ENCODE peak calls at places on chromosomes 3 and 15, in eight cellular contexts. C is pancreas; T is stomach; I is CD4-positive, alpha-beta T cell; D is colonic mucosa; K is IMR-90; B is brain microvascular endothelial cell; E is body of pancreas. Z is an unnamed sample. For H3K27me3, the result is how much of the 10 kb centered on the place peaks cover.

GRCh38 chr3:112757197-112757596 is 89.5 kb downstream of the CD200R1L start:
- DNase-seq in C (no peak), T (no peak), I (no peak), D (no peak), K (no peak), B (no peak), E (no peak), Z (no peak)

GRCh38 chr3:85862893-85863455 is 904.2 kb downstream of the CADM2 start:
- DNase-seq in C (no peak), T (no peak), I (no peak), D (no peak), K (no peak), B (no peak), E (no peak), Z (no peak)

GRCh38 chr15:92166029-92166428 is 227.7 kb upstream of the ST8SIA2 start:
- DNase-seq in C (no peak), T (no peak), I (no peak), D (no peak), K (no peak), B (no peak), E (no peak), Z (no peak)

GRCh38 chr3:30199096-30199734 is 407.2 kb upstream of the TGFBR2 start:
- DNase-seq in C (peak), T (peak), I (peak), D (peak), K (peak), B (peak), E (peak), Z (peak)

GRCh38 chr15:20340331-20340811 is 201.2 kb downstream of the GOLGA6L6 start:
- DNase-seq in C (peak), T (peak), I (no peak), D (no peak), K (peak), B (peak), E (no peak), Z (peak)

GRCh38 chr15:24823473-24823872 is 131.3 kb upstream of the SNRPN start:
- DNase-seq in C (no peak), T (no peak), I (no peak), D (no peak), K (no peak), B (no peak), E (peak), Z (peak)

GRCh38 chr3:37028329-37028728 is 35.0 kb downstream of the MLH1 start:
- DNase-seq in C (no peak), T (peak), I (no peak), D (no peak), K (no peak), B (no peak), E (peak), Z (no peak)

GRCh38 chr15:22969512-22969911 is 10.7 kb downstream of the CYFIP1 start:
- DNase-seq in C (no peak), T (no peak), I (no peak), D (no peak), K (no peak), B (no peak), E (no peak), Z (no peak)

GRCh38 chr3:187976361-187976900 is 177.5 kb upstream of the LPP start:
- DNase-seq in C (no peak), T (no peak), I (no peak), D (no peak), K (no peak), B (no peak), E (no peak), Z (no peak)

GRCh38 chr3:151459360-151459759 is 1.5 kb downstream of the IGSF10 start:
- DNase-seq in C (no peak), T (no peak), I (no peak), D (no peak), K (no peak), B (no peak), E (no peak), Z (no peak)

GRCh38 chr3:138479355-138479964 is 45.0 kb downstream of the ESYT3 start:
- DNase-seq in C (no peak), T (no peak), I (no peak), D (peak), K (peak), B (peak), E (peak), Z (no peak)

GRCh38 chr3:138914870-138915502 is 32.0 kb downstream of the FOXL2 start:
- DNase-seq in C (no peak), T (no peak), I (no peak), D (no peak), K (peak), B (peak), E (no peak), Z (no peak)

GRCh38 chr3:23667536-23668429 is 138.0 kb upstream of the UBE2E1 start:
- DNase-seq in C (no peak), T (no peak), I (no peak), D (no peak), K (peak), B (no peak), E (no peak), Z (no peak)

GRCh38 chr3:147159141-147159540 is 247.2 kb downstream of the ZIC4 start:
- DNase-seq in C (no peak), T (no peak), I (no peak), D (no peak), K (no peak), B (no peak), E (no peak), Z (no peak)

GRCh38 chr3:119690043-119690656 is 12.7 kb upstream of the CFAP91 start:
- DNase-seq in C (no peak), T (no peak), I (no peak), D (no peak), K (peak), B (peak), E (peak), Z (no peak)

GRCh38 chr15:100115711-100116090 is 226.1 kb downstream of the ADAMTS17 start:
- DNase-seq in C (no peak), T (no peak), I (no peak), D (no peak), K (peak), B (peak), E (no peak), Z (no peak)

GRCh38 chr3:153285194-153285641 is 123.2 kb downstream of the RAP2B start:
- DNase-seq in C (no peak), T (no peak), I (no peak), D (no peak), K (peak), B (peak), E (peak), Z (no peak)

GRCh38 chr3:23271876-23272741 is 69.0 kb downstream of the UBE2E2 start:
- DNase-seq in C (peak), T (no peak), I (no peak), D (no peak), K (no peak), B (no peak), E (no peak), Z (no peak)

GRCh38 chr3:40566699-40567098 is 41.9 kb downstream of the ZNF621 start:
- DNase-seq in C (no peak), T (no peak), I (no peak), D (no peak), K (no peak), B (no peak), E (no peak), Z (no peak)

GRCh38 chr3:120418866-120419490 is 31.8 kb downstream of the FSTL1 start:
- DNase-seq in C (no peak), T (peak), I (no peak), D (peak), K (no peak), B (peak), E (peak), Z (peak)

GRCh38 chr3:42635111-42635510 is 18.4 kb upstream of the ZBTB47 start:
- DNase-seq in C (no peak), T (no peak), I (no peak), D (no peak), K (peak), B (no peak), E (no peak), Z (no peak)

GRCh38 chr3:120416868-120417267 is 33.9 kb downstream of the FSTL1 start:
- DNase-seq in C (no peak), T (no peak), I (no peak), D (no peak), K (no peak), B (no peak), E (no peak), Z (peak)

GRCh38 chr15:58440181-58440910 is 8.6 kb downstream of the LIPC start:
- DNase-seq in C (no peak), T (peak), I (no peak), D (peak), K (peak), B (peak), E (peak), Z (no peak)

GRCh38 chr3:184172681-184173373 is 1.8 kb upstream of the AP2M1 start:
- DNase-seq in C (no peak), T (no peak), I (no peak), D (no peak), K (peak), B (peak), E (peak), Z (no peak)

GRCh38 chr15:101188517-101189340 is 63.1 kb downstream of the CHSY1 start:
- DNase-seq in C (no peak), T (peak), I (no peak), D (no peak), K (peak), B (peak), E (no peak), Z (no peak)

GRCh38 chr15:38588672-38589071 is 24.1 kb upstream of the RASGRP1 start:
- DNase-seq in C (no peak), T (no peak), I (no peak), D (no peak), K (no peak), B (no peak), E (no peak), Z (no peak)

GRCh38 chr3:4978259-4978965 is 825 bp upstream of the BHLHE40 start:
- DNase-seq in C (peak), T (peak), I (peak), D (peak), K (peak), B (peak), E (peak), Z (peak)

GRCh38 chr3:110938629-110939028 is 133.0 kb upstream of the NECTIN3 start:
- DNase-seq in C (no peak), T (no peak), I (no peak), D (no peak), K (no peak), B (no peak), E (no peak), Z (no peak)

GRCh38 chr15:33374181-33375006 is 63.6 kb downstream of the RYR3 start:
- DNase-seq in C (no peak), T (no peak), I (no peak), D (no peak), K (no peak), B (no peak), E (no peak), Z (no peak)

GRCh38 chr3:184167786-184168185 is 6.9 kb upstream of the AP2M1 start:
- DNase-seq in C (no peak), T (no peak), I (no peak), D (no peak), K (no peak), B (no peak), E (no peak), Z (no peak)

GRCh38 chr3:171404376-171404982 is 55.7 kb downstream of the TNIK start:
- DNase-seq in C (no peak), T (no peak), I (no peak), D (no peak), K (no peak), B (no peak), E (peak), Z (no peak)

GRCh38 chr15:91535856-91536500 is 317.5 kb upstream of the SLCO3A1 start:
- DNase-seq in C (no peak), T (no peak), I (no peak), D (no peak), K (no peak), B (no peak), E (no peak), Z (no peak)

GRCh38 chr3:71444028-71444860 is 139.3 kb downstream of the FOXP1 start:
- DNase-seq in C (no peak), T (peak), I (peak), D (peak), K (peak), B (peak), E (peak), Z (no peak)

GRCh38 chr3:53171109-53171453 is 10.1 kb downstream of the PRKCD start:
- DNase-seq in C (no peak), T (no peak), I (no peak), D (no peak), K (no peak), B (no peak), E (no peak), Z (no peak)

GRCh38 chr3:151925876-151926275 is 52.4 kb downstream of the SUCNR1 start:
- DNase-seq in C (no peak), T (no peak), I (no peak), D (no peak), K (peak), B (peak), E (no peak), Z (no peak)

GRCh38 chr15:95326689-95327525 is 1003.6 kb upstream of the NR2F2 start:
- DNase-seq in C (peak), T (no peak), I (no peak), D (no peak), K (no peak), B (no peak), E (no peak), Z (no peak)

GRCh38 chr15:95323798-95324197 is 1006.7 kb upstream of the NR2F2 start:
- DNase-seq in C (no peak), T (no peak), I (no peak), D (no peak), K (no peak), B (no peak), E (no peak), Z (no peak)

GRCh38 chr15:95327661-95328060 is 1002.8 kb upstream of the NR2F2 start:
- DNase-seq in C (no peak), T (no peak), I (no peak), D (no peak), K (no peak), B (peak), E (no peak), Z (no peak)

GRCh38 chr15:95325763-95326688 is 1004.5 kb upstream of the NR2F2 start:
- DNase-seq in C (no peak), T (no peak), I (no peak), D (no peak), K (no peak), B (peak), E (no peak), Z (no peak)

DNA sequence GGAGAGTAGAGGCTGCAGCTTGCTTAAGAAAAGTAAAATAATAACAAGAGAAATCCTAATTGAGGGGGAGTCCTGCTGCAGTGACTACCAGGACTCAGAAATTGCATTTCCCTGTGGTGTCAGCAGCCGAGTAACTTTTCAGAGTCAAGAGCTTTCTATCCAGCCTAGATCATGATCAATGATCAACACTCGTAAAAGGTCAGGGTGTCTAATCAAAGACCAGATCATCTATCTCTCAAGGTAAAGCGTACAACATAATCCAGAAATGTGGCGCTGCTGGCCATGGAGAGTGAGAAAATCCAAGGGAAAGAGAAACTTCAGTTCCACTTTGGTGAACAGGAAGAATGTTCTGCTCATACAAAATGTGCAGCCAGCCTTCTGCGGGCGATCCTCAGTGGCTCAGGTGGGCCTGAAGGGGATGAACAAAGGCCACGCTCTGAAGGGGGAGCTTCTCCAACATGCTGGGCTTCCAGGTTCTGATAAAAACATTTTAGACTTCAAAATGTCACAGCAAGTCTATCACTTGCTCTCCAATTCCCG is 1005.8 kb upstream of the NR2F2 start:
- DNase-seq in C (no peak), T (no peak), I (no peak), D (no peak), K (no peak), B (no peak), E (no peak), Z (no peak)
- H3K27me3 ChIP-seq in C (under half), T (under half), I (under half), D (under half), K (under half), B (under half), E (under half), Z (under half)

GRCh38 chr3:32818431-32819085 is 761 bp downstream of the TRIM71 start:
- DNase-seq in C (peak), T (no peak), I (no peak), D (no peak), K (no peak), B (no peak), E (no peak), Z (no peak)

GRCh38 chr3:32815812-32816438 is 1.9 kb upstream of the TRIM71 start:
- DNase-seq in C (no peak), T (no peak), I (no peak), D (no peak), K (no peak), B (no peak), E (no peak), Z (no peak)

GRCh38 chr3:32817195-32817560 is 619 bp upstream of the TRIM71 start:
- DNase-seq in C (no peak), T (no peak), I (no peak), D (no peak), K (no peak), B (no peak), E (no peak), Z (peak)

GRCh38 chr3:32817561-32818430 is at the start of gene TRIM71:
- DNase-seq in C (no peak), T (no peak), I (no peak), D (no peak), K (no peak), B (no peak), E (no peak), Z (no peak)

DNA sequence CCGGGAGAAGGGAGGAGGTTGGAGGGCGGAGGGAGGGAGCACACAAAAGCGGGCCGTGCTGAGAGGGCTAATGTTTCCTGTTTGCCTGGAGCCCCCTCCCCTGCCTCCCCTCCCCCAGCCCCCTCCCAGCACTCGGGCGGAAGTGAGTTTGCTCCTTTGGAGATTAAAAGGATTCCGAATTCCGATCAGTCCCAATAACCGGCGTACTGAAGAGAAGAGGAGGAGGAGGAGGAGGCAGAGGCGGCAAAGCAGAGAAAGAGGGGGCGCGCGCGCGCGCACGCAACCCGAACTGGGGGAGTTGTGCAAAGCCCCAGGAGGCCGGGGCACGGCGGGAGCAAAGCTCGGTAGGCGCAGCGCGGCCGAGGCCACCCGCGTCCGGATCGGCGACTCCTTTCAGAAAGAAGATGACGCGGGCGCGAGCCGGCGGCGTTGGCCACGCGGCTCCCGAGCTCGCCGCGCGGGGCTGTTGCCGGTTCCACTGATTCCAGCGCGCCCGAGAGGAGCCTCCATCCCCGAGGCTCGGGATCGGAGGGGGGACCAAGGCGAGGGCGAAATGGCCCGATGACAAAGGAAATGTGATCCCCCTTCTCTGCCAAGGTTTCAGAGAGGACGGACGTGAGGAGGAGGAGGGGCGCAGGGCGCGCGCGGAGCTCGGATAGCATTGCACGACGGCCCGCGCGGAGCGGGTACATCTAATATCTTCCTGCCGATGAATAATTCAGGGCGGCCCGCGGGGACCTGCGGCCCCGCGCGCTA is 1.2 kb upstream of the TRIM71 start:
- DNase-seq in C (peak), T (no peak), I (no peak), D (no peak), K (no peak), B (no peak), E (no peak), Z (no peak)
- H3K27me3 ChIP-seq in C (under half), T (half or more), I (under half), D (half or more), K (half or more), B (half or more), E (under half), Z (under half)

GRCh38 chr3:158106773-158107461 is 697 bp upstream of the SHOX2 start:
- DNase-seq in C (peak), T (no peak), I (no peak), D (no peak), K (no peak), B (no peak), E (no peak), Z (no peak)
- H3K27me3 ChIP-seq in C (under half), T (half or more), I (half or more), D (half or more), K (half or more), B (half or more), E (under half), Z (half or more)

GRCh38 chr3:195064300-195064931 is 206.5 kb downstream of the XXYLT1 start:
- DNase-seq in C (peak), T (no peak), I (no peak), D (no peak), K (peak), B (no peak), E (no peak), Z (no peak)
- H3K27me3 ChIP-seq in C (under half), T (under half), I (under half), D (under half), K (under half), B (under half), E (under half), Z (under half)

GRCh38 chr3:169327969-169328368 is 335.5 kb downstream of the MECOM start:
- DNase-seq in C (no peak), T (no peak), I (no peak), D (peak), K (no peak), B (no peak), E (no peak), Z (no peak)
- H3K27me3 ChIP-seq in C (under half), T (under half), I (under half), D (under half), K (under half), B (under half), E (under half), Z (under half)

GRCh38 chr3:122247825-122248185 is 64.3 kb downstream of the CASR start:
- DNase-seq in C (no peak), T (no peak), I (no peak), D (no peak), K (peak), B (no peak), E (peak), Z (no peak)

GRCh38 chr3:122251428-122251827 is 68.0 kb downstream of the CASR start:
- DNase-seq in C (no peak), T (no peak), I (no peak), D (no peak), K (no peak), B (no peak), E (no peak), Z (no peak)

GRCh38 chr3:122247087-122247824 is 63.8 kb downstream of the CASR start:
- DNase-seq in C (no peak), T (no peak), I (no peak), D (no peak), K (no peak), B (no peak), E (peak), Z (no peak)

GRCh38 chr3:122245513-122246174 is 62.2 kb downstream of the CASR start:
- DNase-seq in C (no peak), T (no peak), I (no peak), D (no peak), K (peak), B (peak), E (no peak), Z (no peak)

GRCh38 chr3:122246214-122246613 is 62.7 kb downstream of the CASR start:
- DNase-seq in C (no peak), T (no peak), I (no peak), D (no peak), K (peak), B (no peak), E (no peak), Z (no peak)
- H3K27me3 ChIP-seq in C (under half), T (under half), I (under half), D (under half), K (under half), B (under half), E (under half), Z (under half)

GRCh38 chr3:24829011-24829581 is 334.4 kb upstream of the THRB start:
- DNase-seq in C (peak), T (peak), I (no peak), D (peak), K (no peak), B (no peak), E (peak), Z (peak)
- H3K27me3 ChIP-seq in C (under half), T (under half), I (under half), D (under half), K (under half), B (under half), E (under half), Z (under half)

GRCh38 chr3:177914224-177914623 is 622.0 kb upstream of the KCNMB2 start:
- DNase-seq in C (no peak), T (no peak), I (no peak), D (no peak), K (no peak), B (no peak), E (no peak), Z (no peak)
- H3K27me3 ChIP-seq in C (under half), T (under half), I (under half), D (under half), K (under half), B (under half), E (under half), Z (under half)